ENCODE peak calls at places on chromosomes 3 and 15, in seven cellular contexts. One of them, this sample, is unnamed. For H3K27me3, the result is how much of the 10 kb centered on the place peaks cover.

GRCh38 chr3:143825513-143825912 is 22.8 kb downstream of the SLC9A9 start:
- DNase-seq in astrocyte: no peak
- DNase-seq in CD8-positive, alpha-beta T cell: no peak
- DNase-seq in esophagus squamous epithelium: no peak
- DNase-seq in spleen: no peak
- DNase-seq in psoas muscle: no peak
- DNase-seq in GM23338: no peak
- DNase-seq in this sample: no peak

GRCh38 chr3:38723569-38724391 is 74.3 kb upstream of the SCN5A start:
- DNase-seq in astrocyte: peak
- DNase-seq in CD8-positive, alpha-beta T cell: no peak
- DNase-seq in esophagus squamous epithelium: no peak
- DNase-seq in spleen: no peak
- DNase-seq in psoas muscle: no peak
- DNase-seq in GM23338: no peak
- DNase-seq in this sample: no peak

GRCh38 chr3:11452988-11453847 is 181.0 kb downstream of the ATG7 start:
- DNase-seq in astrocyte: peak
- DNase-seq in CD8-positive, alpha-beta T cell: no peak
- DNase-seq in esophagus squamous epithelium: no peak
- DNase-seq in spleen: no peak
- DNase-seq in psoas muscle: no peak
- DNase-seq in GM23338: no peak
- DNase-seq in this sample: no peak

GRCh38 chr15:29050870-29051269 is 165.1 kb downstream of the APBA2 start:
- DNase-seq in astrocyte: peak
- DNase-seq in CD8-positive, alpha-beta T cell: no peak
- DNase-seq in esophagus squamous epithelium: no peak
- DNase-seq in spleen: no peak
- DNase-seq in psoas muscle: no peak
- DNase-seq in GM23338: no peak
- DNase-seq in this sample: no peak

GRCh38 chr3:51557993-51558392 is 19.5 kb downstream of the RAD54L2 start:
- DNase-seq in astrocyte: no peak
- DNase-seq in CD8-positive, alpha-beta T cell: no peak
- DNase-seq in esophagus squamous epithelium: no peak
- DNase-seq in spleen: no peak
- DNase-seq in psoas muscle: no peak
- DNase-seq in GM23338: no peak
- DNase-seq in this sample: no peak

GRCh38 chr15:27241942-27242341 is 271.0 kb downstream of the GABRG3 start:
- DNase-seq in astrocyte: peak
- DNase-seq in CD8-positive, alpha-beta T cell: no peak
- DNase-seq in esophagus squamous epithelium: no peak
- DNase-seq in spleen: no peak
- DNase-seq in psoas muscle: no peak
- DNase-seq in GM23338: no peak
- DNase-seq in this sample: no peak

GRCh38 chr3:59426851-59427565 is 377.2 kb upstream of the CFAP20DC start:
- DNase-seq in astrocyte: peak
- DNase-seq in CD8-positive, alpha-beta T cell: no peak
- DNase-seq in esophagus squamous epithelium: no peak
- DNase-seq in spleen: no peak
- DNase-seq in psoas muscle: no peak
- DNase-seq in GM23338: no peak
- DNase-seq in this sample: no peak

GRCh38 chr3:10286596-10287295 is 6.0 kb downstream of the GHRL start:
- DNase-seq in astrocyte: peak
- DNase-seq in CD8-positive, alpha-beta T cell: no peak
- DNase-seq in esophagus squamous epithelium: no peak
- DNase-seq in spleen: no peak
- DNase-seq in psoas muscle: no peak
- DNase-seq in GM23338: peak
- DNase-seq in this sample: peak

GRCh38 chr3:149369991-149370866 is 7.2 kb downstream of the TM4SF1 start:
- DNase-seq in astrocyte: no peak
- DNase-seq in CD8-positive, alpha-beta T cell: no peak
- DNase-seq in esophagus squamous epithelium: no peak
- DNase-seq in spleen: no peak
- DNase-seq in psoas muscle: no peak
- DNase-seq in GM23338: peak
- DNase-seq in this sample: peak

GRCh38 chr3:16134173-16134928 is 40.1 kb upstream of the GALNT15 start:
- DNase-seq in astrocyte: no peak
- DNase-seq in CD8-positive, alpha-beta T cell: no peak
- DNase-seq in esophagus squamous epithelium: no peak
- DNase-seq in spleen: no peak
- DNase-seq in psoas muscle: no peak
- DNase-seq in GM23338: no peak
- DNase-seq in this sample: no peak

GRCh38 chr15:92981333-92981732 is 81.2 kb downstream of the CHD2 start:
- DNase-seq in astrocyte: peak
- DNase-seq in CD8-positive, alpha-beta T cell: no peak
- DNase-seq in esophagus squamous epithelium: no peak
- DNase-seq in spleen: no peak
- DNase-seq in psoas muscle: no peak
- DNase-seq in GM23338: no peak
- DNase-seq in this sample: peak

GRCh38 chr3:106004137-106004600 is 135.4 kb upstream of the CBLB start:
- DNase-seq in astrocyte: peak
- DNase-seq in CD8-positive, alpha-beta T cell: no peak
- DNase-seq in esophagus squamous epithelium: no peak
- DNase-seq in spleen: no peak
- DNase-seq in psoas muscle: no peak
- DNase-seq in GM23338: no peak
- DNase-seq in this sample: no peak

GRCh38 chr15:86231864-86232801 is 152.5 kb downstream of the AGBL1 start:
- DNase-seq in astrocyte: peak
- DNase-seq in CD8-positive, alpha-beta T cell: peak
- DNase-seq in esophagus squamous epithelium: no peak
- DNase-seq in spleen: no peak
- DNase-seq in psoas muscle: peak
- DNase-seq in GM23338: peak
- DNase-seq in this sample: no peak

GRCh38 chr3:13483988-13484695 is 4.0 kb downstream of the HDAC11 start:
- DNase-seq in astrocyte: no peak
- DNase-seq in CD8-positive, alpha-beta T cell: no peak
- DNase-seq in esophagus squamous epithelium: no peak
- DNase-seq in spleen: peak
- DNase-seq in psoas muscle: no peak
- DNase-seq in GM23338: no peak
- DNase-seq in this sample: no peak

GRCh38 chr3:196670335-196670734 is 30.8 kb downstream of the NRROS start:
- DNase-seq in astrocyte: no peak
- DNase-seq in CD8-positive, alpha-beta T cell: no peak
- DNase-seq in esophagus squamous epithelium: no peak
- DNase-seq in spleen: peak
- DNase-seq in psoas muscle: no peak
- DNase-seq in GM23338: no peak
- DNase-seq in this sample: no peak

GRCh38 chr3:196677353-196677752 is 34.7 kb downstream of the CEP19 start:
- DNase-seq in astrocyte: no peak
- DNase-seq in CD8-positive, alpha-beta T cell: no peak
- DNase-seq in esophagus squamous epithelium: no peak
- DNase-seq in spleen: no peak
- DNase-seq in psoas muscle: no peak
- DNase-seq in GM23338: no peak
- DNase-seq in this sample: no peak

GRCh38 chr3:196677929-196678328 is 34.1 kb downstream of the CEP19 start:
- DNase-seq in astrocyte: no peak
- DNase-seq in CD8-positive, alpha-beta T cell: no peak
- DNase-seq in esophagus squamous epithelium: no peak
- DNase-seq in spleen: no peak
- DNase-seq in psoas muscle: no peak
- DNase-seq in GM23338: no peak
- DNase-seq in this sample: no peak

GRCh38 chr3:196673632-196674031 is 34.1 kb downstream of the NRROS start:
- DNase-seq in astrocyte: no peak
- DNase-seq in CD8-positive, alpha-beta T cell: no peak
- DNase-seq in esophagus squamous epithelium: no peak
- DNase-seq in spleen: no peak
- DNase-seq in psoas muscle: no peak
- DNase-seq in GM23338: no peak
- DNase-seq in this sample: no peak
- H3K27me3 ChIP-seq in astrocyte: under half
- H3K27me3 ChIP-seq in CD8-positive, alpha-beta T cell: under half
- H3K27me3 ChIP-seq in esophagus squamous epithelium: under half
- H3K27me3 ChIP-seq in spleen: under half
- H3K27me3 ChIP-seq in psoas muscle: under half
- H3K27me3 ChIP-seq in GM23338: under half
- H3K27me3 ChIP-seq in this sample: under half

GRCh38 chr3:56456117-56456516 is 12.2 kb downstream of the ERC2 start:
- DNase-seq in astrocyte: no peak
- DNase-seq in CD8-positive, alpha-beta T cell: no peak
- DNase-seq in esophagus squamous epithelium: no peak
- DNase-seq in spleen: no peak
- DNase-seq in psoas muscle: no peak
- DNase-seq in GM23338: no peak
- DNase-seq in this sample: no peak
- H3K27me3 ChIP-seq in astrocyte: under half
- H3K27me3 ChIP-seq in CD8-positive, alpha-beta T cell: under half
- H3K27me3 ChIP-seq in esophagus squamous epithelium: half or more
- H3K27me3 ChIP-seq in spleen: under half
- H3K27me3 ChIP-seq in psoas muscle: under half
- H3K27me3 ChIP-seq in GM23338: under half
- H3K27me3 ChIP-seq in this sample: under half

GRCh38 chr15:80233511-80234080 is 18.4 kb downstream of the CTXND1 start:
- DNase-seq in astrocyte: no peak
- DNase-seq in CD8-positive, alpha-beta T cell: no peak
- DNase-seq in esophagus squamous epithelium: no peak
- DNase-seq in spleen: no peak
- DNase-seq in psoas muscle: no peak
- DNase-seq in GM23338: no peak
- DNase-seq in this sample: no peak

GRCh38 chr15:80228959-80229610 is 22.9 kb downstream of the CTXND1 start:
- DNase-seq in astrocyte: peak
- DNase-seq in CD8-positive, alpha-beta T cell: no peak
- DNase-seq in esophagus squamous epithelium: no peak
- DNase-seq in spleen: no peak
- DNase-seq in psoas muscle: no peak
- DNase-seq in GM23338: no peak
- DNase-seq in this sample: no peak

GRCh38 chr15:80240261-80240660 is 11.8 kb downstream of the CTXND1 start:
- DNase-seq in astrocyte: no peak
- DNase-seq in CD8-positive, alpha-beta T cell: no peak
- DNase-seq in esophagus squamous epithelium: no peak
- DNase-seq in spleen: no peak
- DNase-seq in psoas muscle: no peak
- DNase-seq in GM23338: no peak
- DNase-seq in this sample: no peak

GRCh38 chr15:80231371-80231770 is 20.6 kb downstream of the CTXND1 start:
- DNase-seq in astrocyte: no peak
- DNase-seq in CD8-positive, alpha-beta T cell: no peak
- DNase-seq in esophagus squamous epithelium: no peak
- DNase-seq in spleen: no peak
- DNase-seq in psoas muscle: no peak
- DNase-seq in GM23338: no peak
- DNase-seq in this sample: no peak

DNA sequence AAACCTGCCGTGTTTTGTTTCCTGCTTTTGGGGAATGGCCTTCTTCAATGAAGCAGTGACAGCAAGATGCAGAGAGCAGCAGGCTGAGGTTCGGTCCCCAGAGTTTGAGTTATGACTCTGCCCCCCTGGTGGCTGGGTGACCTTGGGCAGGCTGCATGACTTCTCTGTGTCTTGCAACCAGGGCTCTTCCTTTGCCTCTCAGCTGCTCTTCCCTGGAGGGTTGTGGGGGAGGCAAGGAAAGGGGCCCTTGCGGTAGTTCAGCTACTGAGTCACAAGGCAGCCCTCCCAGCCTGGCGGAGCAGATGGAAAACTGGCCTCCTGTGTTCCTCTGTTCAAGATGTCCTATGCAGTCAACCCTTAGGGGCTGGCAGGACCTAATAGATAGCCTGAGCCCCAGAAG is 17.1 kb downstream of the CTXND1 start:
- DNase-seq in astrocyte: no peak
- DNase-seq in CD8-positive, alpha-beta T cell: peak
- DNase-seq in esophagus squamous epithelium: no peak
- DNase-seq in spleen: no peak
- DNase-seq in psoas muscle: peak
- DNase-seq in GM23338: peak
- DNase-seq in this sample: no peak
- H3K27me3 ChIP-seq in astrocyte: under half
- H3K27me3 ChIP-seq in CD8-positive, alpha-beta T cell: under half
- H3K27me3 ChIP-seq in esophagus squamous epithelium: half or more
- H3K27me3 ChIP-seq in spleen: under half
- H3K27me3 ChIP-seq in psoas muscle: under half
- H3K27me3 ChIP-seq in GM23338: under half
- H3K27me3 ChIP-seq in this sample: under half

DNA sequence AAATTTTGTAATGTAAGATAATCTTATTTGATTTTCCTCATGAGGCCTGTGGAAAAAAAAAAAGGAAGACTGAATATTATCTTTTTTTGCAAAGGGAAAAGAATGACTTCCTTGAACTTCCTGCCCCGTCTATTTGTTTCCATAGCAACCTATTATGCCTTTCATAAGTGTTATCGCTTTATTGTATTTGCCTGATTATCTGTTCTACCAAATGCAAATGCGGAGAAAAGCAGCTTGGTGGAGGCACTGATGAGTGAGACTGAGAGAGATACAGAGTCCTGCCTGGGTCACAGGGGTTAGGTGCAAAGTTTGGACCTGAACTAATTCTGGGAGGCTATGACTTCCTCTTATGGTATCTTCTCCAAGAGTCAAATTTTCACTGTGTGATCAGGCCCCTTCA is 334.0 kb upstream of the KCNMB2 start:
- DNase-seq in astrocyte: no peak
- DNase-seq in CD8-positive, alpha-beta T cell: no peak
- DNase-seq in esophagus squamous epithelium: no peak
- DNase-seq in spleen: no peak
- DNase-seq in psoas muscle: no peak
- DNase-seq in GM23338: no peak
- DNase-seq in this sample: no peak
- H3K27me3 ChIP-seq in astrocyte: under half
- H3K27me3 ChIP-seq in CD8-positive, alpha-beta T cell: under half
- H3K27me3 ChIP-seq in esophagus squamous epithelium: under half
- H3K27me3 ChIP-seq in spleen: under half
- H3K27me3 ChIP-seq in psoas muscle: under half
- H3K27me3 ChIP-seq in GM23338: under half
- H3K27me3 ChIP-seq in this sample: under half

GRCh38 chr15:70032509-70032908 is 65.2 kb downstream of the TLE3 start:
- DNase-seq in astrocyte: no peak
- DNase-seq in CD8-positive, alpha-beta T cell: no peak
- DNase-seq in esophagus squamous epithelium: no peak
- DNase-seq in spleen: peak
- DNase-seq in psoas muscle: no peak
- DNase-seq in GM23338: no peak
- DNase-seq in this sample: no peak
- H3K27me3 ChIP-seq in astrocyte: under half
- H3K27me3 ChIP-seq in CD8-positive, alpha-beta T cell: under half
- H3K27me3 ChIP-seq in esophagus squamous epithelium: half or more
- H3K27me3 ChIP-seq in spleen: under half
- H3K27me3 ChIP-seq in psoas muscle: under half
- H3K27me3 ChIP-seq in GM23338: under half
- H3K27me3 ChIP-seq in this sample: under half

DNA sequence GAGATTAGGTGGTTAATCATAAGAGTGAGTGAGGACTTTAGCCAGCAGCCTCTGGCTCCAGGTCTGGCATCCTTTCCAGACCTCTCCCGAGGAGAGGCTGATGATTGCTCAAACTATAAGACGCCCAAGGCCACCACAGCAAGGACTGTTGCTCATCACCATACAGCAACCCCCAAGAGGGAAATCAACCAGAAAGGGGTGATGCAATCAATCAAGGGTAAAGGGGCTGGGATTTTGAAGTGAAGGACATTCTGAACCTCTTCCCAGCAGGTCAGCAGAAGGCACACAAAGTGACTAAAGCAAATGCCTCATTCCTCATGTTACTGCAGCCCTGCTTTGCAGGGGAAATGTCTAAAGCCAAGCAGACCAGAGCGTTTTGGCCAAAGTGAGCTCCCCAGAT is 247.3 kb upstream of the IGF1R start:
- DNase-seq in astrocyte: no peak
- DNase-seq in CD8-positive, alpha-beta T cell: no peak
- DNase-seq in esophagus squamous epithelium: no peak
- DNase-seq in spleen: no peak
- DNase-seq in psoas muscle: peak
- DNase-seq in GM23338: no peak
- DNase-seq in this sample: no peak
- H3K27me3 ChIP-seq in astrocyte: under half
- H3K27me3 ChIP-seq in CD8-positive, alpha-beta T cell: under half
- H3K27me3 ChIP-seq in esophagus squamous epithelium: under half
- H3K27me3 ChIP-seq in spleen: under half
- H3K27me3 ChIP-seq in psoas muscle: under half
- H3K27me3 ChIP-seq in GM23338: under half
- H3K27me3 ChIP-seq in this sample: under half

This sample was measured in Panc1.